ENCODE peak calls at places on chromosome 1, in eight cellular contexts. A is breast epithelium, I is Peyer's patch, F is OCI-LY7, N is astrocyte, D is cardiac muscle cell, Z is HCT116, U is AG04450. X is an unnamed sample.

GRCh38 chr1:9630331-9631081 is 21.0 kb upstream of the PIK3CD start:
- DNase-seq in A (no peak), I (peak), F (no peak), N (no peak), D (no peak), Z (no peak), U (no peak), X (no peak)

GRCh38 chr1:67888208-67888607 is 54.9 kb upstream of the GNG12 start:
- DNase-seq in A (no peak), I (no peak), F (no peak), N (no peak), D (no peak), Z (no peak), U (no peak), X (no peak)

GRCh38 chr1:25922064-25922632 is 15.9 kb upstream of the STMN1 start:
- DNase-seq in A (no peak), I (no peak), F (no peak), N (no peak), D (no peak), Z (no peak), U (no peak), X (no peak)

GRCh38 chr1:226121587-226122400 is 59.3 kb downstream of the H3-3A start:
- DNase-seq in A (no peak), I (peak), F (peak), N (no peak), D (peak), Z (no peak), U (no peak), X (peak)

GRCh38 chr1:70483342-70483741 is 72.3 kb downstream of the CTH start:
- DNase-seq in A (no peak), I (no peak), F (no peak), N (no peak), D (no peak), Z (no peak), U (no peak), X (no peak)

GRCh38 chr1:115098979-115099692 is 9.8 kb upstream of the TSPAN2 start:
- DNase-seq in A (no peak), I (peak), F (peak), N (peak), D (no peak), Z (no peak), U (no peak), X (no peak)

GRCh38 chr1:110465038-110465813 is 14.3 kb downstream of the PROK1 start:
- DNase-seq in A (no peak), I (no peak), F (no peak), N (no peak), D (no peak), Z (no peak), U (no peak), X (no peak)

GRCh38 chr1:49523764-49524163 is 500.0 kb downstream of the AGBL4 start:
- DNase-seq in A (no peak), I (no peak), F (no peak), N (no peak), D (no peak), Z (no peak), U (no peak), X (no peak)

GRCh38 chr1:227757781-227758180 is 22.5 kb downstream of the SNAP47 start:
- DNase-seq in A (no peak), I (no peak), F (no peak), N (no peak), D (no peak), Z (no peak), U (no peak), X (no peak)

GRCh38 chr1:227756172-227756959 is 21.1 kb downstream of the SNAP47 start:
- DNase-seq in A (no peak), I (no peak), F (no peak), N (no peak), D (no peak), Z (no peak), U (no peak), X (no peak)

GRCh38 chr1:227759345-227760300 is 24.4 kb downstream of the SNAP47 start:
- DNase-seq in A (no peak), I (no peak), F (no peak), N (peak), D (no peak), Z (no peak), U (peak), X (no peak)

GRCh38 chr1:227760377-227760776 is 25.1 kb downstream of the SNAP47 start:
- DNase-seq in A (no peak), I (no peak), F (no peak), N (no peak), D (no peak), Z (no peak), U (no peak), X (no peak)

DNA sequence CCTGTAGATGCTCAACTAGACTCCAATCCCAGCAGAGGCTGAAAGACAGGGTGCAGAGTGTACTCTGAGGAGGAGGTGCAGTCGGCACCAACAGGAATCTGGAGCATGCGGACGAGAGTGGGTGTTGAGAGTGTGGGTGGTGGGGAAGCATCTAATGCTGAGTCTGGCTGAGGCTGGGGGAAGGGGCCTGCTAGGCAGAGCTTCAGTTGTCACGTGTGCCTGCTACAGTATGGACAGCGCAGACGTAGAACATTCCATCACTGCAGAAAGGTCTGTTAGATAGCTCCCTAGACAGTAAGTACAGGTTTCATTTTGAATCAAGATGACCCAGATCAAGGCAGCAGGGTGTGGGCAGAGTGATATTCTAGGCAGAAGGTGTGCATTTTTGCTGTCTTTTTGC is 23.1 kb downstream of the SNAP47 start:
- DNase-seq in A (no peak), I (no peak), F (no peak), N (peak), D (peak), Z (no peak), U (no peak), X (no peak)
- TF ChIP-seq CTCF in A (no peak), I (no peak), F (no peak), N (no peak), D (no peak), Z (no peak), U (no peak), X (no peak)

GRCh38 chr1:66267211-66267940 is 266.6 kb upstream of the SGIP1 start:
- DNase-seq in A (no peak), I (no peak), F (no peak), N (peak), D (no peak), Z (no peak), U (no peak), X (no peak)

GRCh38 chr1:66265796-66266195 is 268.2 kb upstream of the SGIP1 start:
- DNase-seq in A (no peak), I (no peak), F (no peak), N (no peak), D (no peak), Z (no peak), U (no peak), X (no peak)

GRCh38 chr1:66266756-66267155 is 267.2 kb upstream of the SGIP1 start:
- DNase-seq in A (no peak), I (no peak), F (no peak), N (no peak), D (no peak), Z (no peak), U (no peak), X (no peak)

GRCh38 chr1:66265268-66265667 is 268.7 kb upstream of the SGIP1 start:
- DNase-seq in A (no peak), I (no peak), F (no peak), N (no peak), D (no peak), Z (no peak), U (no peak), X (no peak)

GRCh38 chr1:66266350-66266749 is 267.6 kb upstream of the SGIP1 start:
- DNase-seq in A (no peak), I (no peak), F (no peak), N (no peak), D (no peak), Z (peak), U (no peak), X (no peak)
- H3K27ac ChIP-seq in A (peak), I (no peak), F (no peak), N (no peak), D (no peak), Z (peak), U (no peak), X (peak)

DNA sequence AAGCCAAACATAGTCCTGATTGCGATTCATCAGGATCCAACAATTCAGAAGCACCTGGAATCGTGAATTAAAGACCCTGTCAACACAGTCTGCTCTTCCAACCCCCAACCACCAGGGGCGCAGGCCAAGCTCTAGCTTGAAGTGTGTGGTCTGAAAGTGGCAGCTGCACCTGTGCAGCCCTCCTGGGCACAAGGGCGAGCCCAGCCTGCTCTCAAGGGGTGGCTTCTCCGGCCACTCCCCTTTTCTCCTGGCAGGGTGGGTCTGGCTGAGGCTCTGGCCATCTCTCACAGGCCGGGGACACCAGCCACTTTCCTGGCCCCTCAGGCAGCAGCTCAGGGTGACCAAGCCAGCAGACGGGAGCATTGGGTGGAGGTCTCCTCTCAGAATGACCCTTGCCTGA is 62.3 kb downstream of the SLC66A1 start:
- DNase-seq in A (no peak), I (no peak), F (peak), N (no peak), D (no peak), Z (no peak), U (no peak), X (no peak)
- TF ChIP-seq CTCF in A (no peak), I (no peak), F (peak), N (peak), D (peak), Z (peak), U (peak), X (peak)

GRCh38 chr1:91610829-91611228 is 110.2 kb downstream of the CDC7 start:
- DNase-seq in A (no peak), I (no peak), F (no peak), N (no peak), D (no peak), Z (no peak), U (no peak), X (no peak)

GRCh38 chr1:91610102-91610501 is 109.5 kb downstream of the CDC7 start:
- DNase-seq in A (no peak), I (no peak), F (no peak), N (no peak), D (no peak), Z (no peak), U (no peak), X (no peak)

GRCh38 chr1:91606546-91607078 is 106.0 kb downstream of the CDC7 start:
- DNase-seq in A (no peak), I (no peak), F (no peak), N (no peak), D (no peak), Z (no peak), U (no peak), X (no peak)

GRCh38 chr1:91609571-91609970 is 108.9 kb downstream of the CDC7 start:
- DNase-seq in A (no peak), I (no peak), F (no peak), N (peak), D (no peak), Z (peak), U (peak), X (no peak)

DNA sequence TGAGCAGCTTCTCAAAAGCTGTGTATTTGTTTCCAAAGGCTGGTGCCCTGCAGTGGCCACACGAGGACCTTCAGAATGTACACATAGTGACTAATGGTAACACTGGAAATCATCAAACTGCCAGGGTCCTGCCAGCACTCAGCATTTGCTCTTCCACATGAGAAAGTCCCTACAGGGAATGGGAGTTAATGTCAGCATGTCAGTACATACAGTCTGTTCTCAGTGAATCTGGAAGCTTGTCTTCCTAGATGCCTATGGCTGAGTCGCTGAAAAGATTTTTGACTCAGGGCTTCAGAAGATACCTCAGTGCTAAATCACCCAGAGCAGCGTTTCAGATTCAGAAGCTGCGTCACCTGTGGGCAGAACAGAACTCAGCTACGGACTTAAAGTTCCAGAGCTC is 108.2 kb downstream of the CDC7 start:
- DNase-seq in A (no peak), I (no peak), F (no peak), N (peak), D (peak), Z (no peak), U (peak), X (no peak)
- H3K27ac ChIP-seq in A (no peak), I (no peak), F (no peak), N (peak), D (no peak), Z (no peak), U (peak), X (no peak)

GRCh38 chr1:111520040-111520439 is 16.6 kb upstream of the ADORA3 start:
- DNase-seq in A (no peak), I (no peak), F (no peak), N (no peak), D (no peak), Z (no peak), U (no peak), X (no peak)

GRCh38 chr1:111513410-111514020 is 10.1 kb upstream of the ADORA3 start:
- DNase-seq in A (no peak), I (no peak), F (no peak), N (no peak), D (no peak), Z (no peak), U (no peak), X (no peak)

GRCh38 chr1:111516008-111516535 is 12.6 kb upstream of the ADORA3 start:
- DNase-seq in A (no peak), I (peak), F (peak), N (peak), D (no peak), Z (no peak), U (no peak), X (no peak)

GRCh38 chr1:111515291-111516007 is 12.0 kb upstream of the ADORA3 start:
- DNase-seq in A (no peak), I (peak), F (no peak), N (peak), D (no peak), Z (no peak), U (no peak), X (peak)

DNA sequence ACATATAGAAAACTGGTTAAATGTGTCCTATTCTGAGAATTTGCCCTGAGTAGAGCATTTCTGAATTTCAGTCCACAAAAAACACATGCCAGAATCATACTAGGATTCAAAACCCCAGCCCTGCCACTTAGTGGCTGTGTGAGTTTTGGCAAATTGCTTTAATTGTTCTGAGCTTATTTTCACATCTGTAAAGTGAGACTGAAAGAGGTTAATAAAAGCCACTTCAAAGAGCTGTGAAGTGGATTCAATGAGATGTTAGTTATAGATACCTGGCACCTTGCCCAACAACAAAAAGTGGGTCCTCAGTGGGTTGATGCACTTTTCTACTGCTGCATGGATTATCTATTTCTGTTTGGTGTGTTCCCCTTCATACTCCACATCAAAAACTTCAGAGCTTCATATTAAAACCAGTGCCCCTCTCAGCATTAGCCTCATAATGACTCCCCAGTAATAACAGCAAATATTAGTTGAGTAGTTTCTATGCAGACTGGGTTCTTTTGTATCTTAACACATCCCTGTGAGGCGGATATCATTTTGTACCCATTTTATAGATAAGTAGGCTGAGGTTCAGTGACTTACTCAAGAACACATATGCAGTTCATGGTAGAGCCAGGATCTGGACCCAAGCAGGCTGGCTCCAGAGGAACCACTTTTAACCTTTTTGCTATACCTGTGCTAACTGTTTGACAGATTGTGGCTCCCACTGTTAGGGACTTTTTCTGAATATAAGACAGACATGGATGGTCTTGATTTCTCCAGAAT is 14.2 kb upstream of the ADORA3 start:
- DNase-seq in A (no peak), I (no peak), F (peak), N (no peak), D (no peak), Z (no peak), U (no peak), X (no peak)
- TF ChIP-seq CTCF in A (no peak), I (no peak), F (peak), N (no peak), D (no peak), Z (no peak), U (no peak), X (no peak)

GRCh38 chr1:214425723-214426419 is 125.5 kb downstream of the PTPN14 start:
- DNase-seq in A (no peak), I (no peak), F (no peak), N (no peak), D (no peak), Z (no peak), U (no peak), X (no peak)

GRCh38 chr1:214427871-214428277 is 123.5 kb downstream of the PTPN14 start:
- DNase-seq in A (no peak), I (peak), F (peak), N (peak), D (no peak), Z (peak), U (peak), X (no peak)

GRCh38 chr1:214425101-214425500 is 126.3 kb downstream of the PTPN14 start:
- DNase-seq in A (no peak), I (no peak), F (no peak), N (no peak), D (no peak), Z (no peak), U (no peak), X (no peak)

GRCh38 chr1:214423045-214423444 is 128.4 kb downstream of the PTPN14 start:
- DNase-seq in A (no peak), I (no peak), F (no peak), N (peak), D (no peak), Z (no peak), U (no peak), X (no peak)

GRCh38 chr1:214426420-214426812 is 125.0 kb downstream of the PTPN14 start:
- DNase-seq in A (no peak), I (no peak), F (no peak), N (no peak), D (no peak), Z (no peak), U (no peak), X (no peak)
- H3K27ac ChIP-seq in A (no peak), I (no peak), F (no peak), N (peak), D (no peak), Z (no peak), U (no peak), X (no peak)